ENCODE peak calls at places on chromosomes 3 and 15, in ten cellular contexts. U is right lobe of liver, X is psoas muscle, N is PC-3, K is IMR-90, G is HCT116, W is A549, C is body of pancreas, D is left lung, O is thoracic aorta. V is an unnamed sample. For H3K9me3, the result is how much of the 10 kb centered on the place peaks cover.

GRCh38 chr3:40631341-40631995 is 106.7 kb downstream of the ZNF621 start:
- DNase-seq in K (no peak), W (no peak), D (no peak), X (no peak), U (no peak), C (no peak), G (no peak), N (no peak), O (no peak), V (no peak)

GRCh38 chr3:15332405-15333098 is at the start of gene SH3BP5:
- DNase-seq in G (peak), K (peak), O (no peak), D (peak), X (peak), U (peak), N (peak), C (peak), W (peak), V (no peak)

GRCh38 chr15:38894260-38894948 is 329.8 kb upstream of the RASGRP1 start:
- DNase-seq in C (no peak), N (peak), W (peak), X (no peak), O (no peak), U (no peak), G (no peak), D (no peak), K (peak), V (peak)

GRCh38 chr3:114498779-114499370 is 205.0 kb downstream of the TIGIT start:
- DNase-seq in G (peak), C (no peak), X (no peak), O (no peak), U (no peak), N (peak), W (peak), D (peak), K (peak), V (no peak)

GRCh38 chr3:188274249-188274915 is 120.4 kb downstream of the LPP start:
- DNase-seq in D (no peak), K (peak), G (no peak), U (no peak), N (peak), C (no peak), X (no peak), W (no peak), O (no peak), V (no peak)

GRCh38 chr15:72062319-72062718 is 55.6 kb downstream of the MYO9A start:
- DNase-seq in D (no peak), C (no peak), K (no peak), O (no peak), W (no peak), G (no peak), X (no peak), U (no peak), N (no peak), V (no peak)

GRCh38 chr3:63990733-63991132 is 32.6 kb downstream of the PSMD6 start:
- DNase-seq in G (no peak), U (no peak), D (no peak), W (no peak), K (no peak), N (no peak), C (no peak), O (no peak), X (no peak), V (no peak)

GRCh38 chr3:42230860-42231259 is 35.1 kb downstream of the CCK start:
- DNase-seq in K (no peak), D (no peak), U (peak), N (no peak), W (no peak), C (no peak), O (no peak), G (no peak), X (no peak), V (no peak)

GRCh38 chr3:58059349-58060321 is 51.4 kb downstream of the FLNB start:
- DNase-seq in D (no peak), G (no peak), W (peak), N (no peak), X (no peak), O (no peak), C (peak), K (peak), U (peak), V (peak)

GRCh38 chr3:141393151-141394076 is 25.1 kb downstream of the ZBTB38 start:
- DNase-seq in C (no peak), N (no peak), K (no peak), U (no peak), X (no peak), W (peak), G (no peak), D (no peak), O (no peak), V (no peak)

GRCh38 chr3:73796382-73796781 is 171.6 kb upstream of the PDZRN3 start:
- DNase-seq in D (no peak), U (no peak), O (no peak), X (no peak), N (no peak), C (no peak), G (no peak), W (no peak), K (no peak), V (no peak)

GRCh38 chr15:71153823-71154524 is 38.7 kb downstream of the THSD4 start:
- DNase-seq in K (no peak), C (no peak), D (no peak), O (no peak), X (no peak), N (peak), W (no peak), G (no peak), U (no peak), V (no peak)

GRCh38 chr3:187586226-187586625 is 84.0 kb downstream of the SST start:
- DNase-seq in O (no peak), G (no peak), K (no peak), D (no peak), W (no peak), X (no peak), U (no peak), C (no peak), N (no peak), V (no peak)

GRCh38 chr15:89174476-89174875 is 46.9 kb downstream of the RLBP1 start:
- DNase-seq in X (no peak), D (no peak), N (no peak), U (no peak), G (no peak), O (no peak), K (no peak), W (no peak), C (no peak), V (no peak)

GRCh38 chr3:46895204-46895660 is 17.7 kb downstream of the PTH1R start:
- DNase-seq in O (no peak), K (peak), D (peak), N (peak), W (peak), C (peak), G (peak), X (peak), U (peak), V (no peak)

GRCh38 chr3:16871915-16872842 is 12.6 kb upstream of the PLCL2 start:
- DNase-seq in K (no peak), G (no peak), N (peak), O (no peak), C (no peak), X (no peak), D (no peak), U (no peak), W (no peak), V (no peak)

GRCh38 chr15:42046597-42046996 is 25.8 kb upstream of the PLA2G4E start:
- DNase-seq in U (no peak), W (peak), K (no peak), D (no peak), N (peak), C (no peak), G (no peak), O (no peak), X (no peak), V (no peak)

GRCh38 chr3:20185364-20185732 is 658 bp downstream of the SGO1 start:
- DNase-seq in C (no peak), N (peak), U (no peak), X (no peak), D (no peak), K (peak), W (peak), O (no peak), G (no peak), V (no peak)

GRCh38 chr15:75786564-75786925 is 56.7 kb upstream of the UBE2Q2 start:
- DNase-seq in O (no peak), U (no peak), C (no peak), N (no peak), K (no peak), D (no peak), G (no peak), W (no peak), X (no peak), V (no peak)

GRCh38 chr3:181616088-181617070 is 95.3 kb upstream of the SOX2 start:
- DNase-seq in N (no peak), D (no peak), C (no peak), W (no peak), O (no peak), K (no peak), G (no peak), U (no peak), X (no peak), V (no peak)

GRCh38 chr15:88940110-88940675 is 27.0 kb upstream of the MFGE8 start:
- DNase-seq in G (no peak), C (no peak), U (no peak), N (no peak), W (no peak), X (no peak), O (no peak), D (no peak), K (no peak), V (no peak)

GRCh38 chr15:66760968-66761722 is 59.1 kb downstream of the SMAD6 start:
- DNase-seq in N (no peak), U (no peak), G (no peak), D (no peak), C (no peak), X (peak), K (no peak), W (no peak), O (no peak), V (no peak)

GRCh38 chr3:27326211-27326948 is 42.8 kb downstream of the NEK10 start:
- DNase-seq in D (no peak), N (peak), U (no peak), X (peak), G (no peak), O (no peak), W (peak), K (peak), C (no peak), V (peak)

GRCh38 chr3:160697628-160698382 is 20.8 kb downstream of the ARL14 start:
- DNase-seq in C (no peak), D (no peak), W (no peak), O (no peak), G (no peak), K (peak), U (no peak), X (no peak), N (peak), V (no peak)

GRCh38 chr15:98968576-98968975 is 39.0 kb downstream of the PGPEP1L start:
- DNase-seq in W (peak), O (no peak), N (no peak), G (no peak), X (no peak), C (no peak), U (no peak), D (no peak), K (no peak), V (no peak)

GRCh38 chr3:3295586-3295985 is 116.1 kb upstream of the CRBN start:
- DNase-seq in D (no peak), K (no peak), N (no peak), W (no peak), O (no peak), C (no peak), U (no peak), G (no peak), X (no peak), V (no peak)

GRCh38 chr3:157136647-157137387 is 23.1 kb downstream of the CCNL1 start:
- DNase-seq in U (peak), W (no peak), C (peak), N (peak), O (no peak), G (no peak), K (peak), X (peak), D (no peak), V (no peak)

GRCh38 chr3:141240290-141241247 is 8.9 kb downstream of the PXYLP1 start:
- DNase-seq in K (peak), X (no peak), O (no peak), C (no peak), N (no peak), G (no peak), W (no peak), D (no peak), U (no peak), V (no peak)

GRCh38 chr3:130915567-130916292 is 21.8 kb downstream of the ATP2C1 start:
- DNase-seq in G (no peak), U (no peak), D (no peak), C (no peak), W (no peak), N (peak), K (no peak), O (no peak), X (no peak), V (no peak)

GRCh38 chr3:8702560-8702959 is 31.0 kb upstream of the CAV3 start:
- DNase-seq in N (peak), X (no peak), W (no peak), K (no peak), C (no peak), O (no peak), D (no peak), G (no peak), U (no peak), V (no peak)
- H3K9me3 ChIP-seq in N (under half), X (under half), W (under half), K (under half), C (under half), O (under half), D (under half), G (under half), U (under half), V (under half)

DNA sequence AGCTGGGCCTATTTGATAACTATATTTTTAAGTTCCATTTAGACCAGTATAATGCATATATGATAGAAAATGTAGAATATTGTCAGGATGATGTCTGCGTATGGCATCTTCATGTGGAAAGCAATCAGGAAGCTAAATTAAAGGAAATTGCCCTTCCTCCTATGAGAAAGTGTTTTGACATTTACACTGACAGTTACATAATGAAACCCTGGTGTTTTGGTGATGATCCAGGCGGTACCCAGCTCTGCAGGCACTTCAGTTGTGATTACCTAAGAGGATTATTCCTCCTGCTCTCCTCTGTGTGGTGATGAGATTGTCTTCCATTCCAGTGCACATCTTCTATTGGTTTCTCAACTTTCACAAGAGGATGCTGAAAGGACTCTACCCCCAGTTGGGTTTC is 126.5 kb upstream of the MITF start:
- DNase-seq in G (no peak), X (no peak), U (no peak), W (no peak), D (no peak), K (no peak), O (no peak), C (no peak), N (no peak), V (no peak)
- TF ChIP-seq CTCF in G (no peak), X (no peak), U (no peak), W (no peak), D (no peak), K (no peak), O (no peak), C (no peak), N (no peak), V (no peak)

GRCh38 chr3:31610700-31611275 is 78.1 kb downstream of the STT3B start:
- DNase-seq in O (no peak), N (peak), X (no peak), G (peak), W (peak), C (no peak), K (peak), U (no peak), D (no peak), V (no peak)
- H3K9me3 ChIP-seq in O (under half), N (under half), X (under half), G (under half), W (under half), C (under half), K (under half), U (under half), D (under half), V (under half)

GRCh38 chr15:62125763-62126162 is 39.3 kb downstream of the C2CD4B start:
- DNase-seq in N (peak), G (peak), D (no peak), U (no peak), C (peak), K (peak), W (peak), X (no peak), O (no peak), V (no peak)
- TF ChIP-seq CTCF in N (peak), G (peak), D (peak), U (peak), C (peak), K (peak), W (peak), X (peak), O (no peak), V (peak)

DNA sequence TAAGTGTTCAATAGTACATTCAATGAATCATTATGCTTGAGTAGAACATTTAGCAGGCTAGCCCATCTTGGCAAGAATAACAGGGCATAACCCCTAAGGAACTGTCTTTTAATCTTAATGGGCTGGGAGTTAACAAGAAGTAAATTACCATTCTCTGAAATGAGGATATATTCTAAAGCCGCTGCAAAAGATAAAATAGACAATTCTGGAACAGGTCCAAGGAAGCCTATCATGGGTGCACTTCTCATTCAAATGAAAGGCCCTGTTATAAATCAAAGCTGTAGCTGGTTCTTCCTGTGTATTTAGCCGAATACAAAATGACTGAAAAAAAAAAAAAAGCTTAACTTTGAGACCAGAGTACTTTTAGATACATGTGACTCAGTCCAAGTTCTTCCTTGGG is 15.6 kb downstream of the MTHFS start:
- DNase-seq in N (no peak), C (no peak), U (no peak), O (no peak), W (no peak), X (no peak), K (no peak), G (no peak), D (no peak), V (no peak)
- H3K9me3 ChIP-seq in N (under half), C (under half), U (under half), O (under half), W (under half), X (under half), K (under half), G (under half), D (under half), V (under half)

GRCh38 chr3:111282024-111282423 is 210.4 kb downstream of the NECTIN3 start:
- DNase-seq in C (no peak), G (no peak), W (no peak), K (no peak), D (no peak), U (no peak), X (no peak), O (no peak), N (no peak), V (no peak)
- TF ChIP-seq CTCF in C (no peak), G (no peak), W (no peak), K (no peak), D (no peak), U (no peak), X (no peak), O (no peak), N (no peak), V (no peak)

DNA sequence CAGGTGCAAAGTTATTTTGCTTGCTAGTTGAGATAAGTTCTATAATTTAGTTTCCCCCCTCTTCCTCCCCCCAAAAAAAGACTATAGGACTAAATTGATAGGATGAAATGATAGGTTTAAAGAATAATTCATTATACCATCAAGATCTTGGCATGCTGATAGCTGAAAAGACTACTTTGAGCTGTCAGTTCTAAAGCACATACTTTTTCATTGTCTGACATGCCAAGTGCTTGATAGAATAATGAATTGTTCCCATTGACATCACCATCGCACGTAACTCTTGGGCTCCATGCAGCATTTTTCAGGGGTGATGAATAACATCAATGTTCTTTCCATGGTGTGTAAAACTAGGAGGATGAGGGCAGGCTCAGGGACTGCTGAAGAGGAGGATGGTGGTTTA is 32.3 kb upstream of the TAFA4 start:
- DNase-seq in G (no peak), C (no peak), W (no peak), K (no peak), D (no peak), O (no peak), X (no peak), U (no peak), N (no peak), V (no peak)
- H3K9me3 ChIP-seq in G (under half), C (under half), W (under half), K (under half), D (under half), O (under half), X (under half), U (under half), N (under half), V (under half)

GRCh38 chr15:69941206-69941605 is 156.5 kb downstream of the TLE3 start:
- DNase-seq in N (no peak), G (no peak), D (no peak), X (no peak), U (no peak), W (no peak), C (no peak), K (no peak), O (no peak), V (no peak)
- TF ChIP-seq CTCF in N (no peak), G (no peak), D (no peak), X (no peak), U (no peak), W (no peak), C (no peak), K (no peak), O (no peak), V (no peak)